ENCODE peak calls at places on chromosomes 11 and 22, in six cellular contexts. Z is activated T-cell treated with anti-CD3 and anti-CD28 coated beads for 48 hours, G is SK-N-SH, A is HS-5, C is NCI-H2029, S is EL. E is an unnamed sample.

GRCh38 chr22:42299586-42300285 is 29.3 kb upstream of the TCF20 start:
- DNase-seq in G (no peak), A (no peak), Z (peak), C (no peak), S (no peak), E (peak)

GRCh38 chr11:33893711-33894401 is 2.0 kb upstream of the LMO2 start:
- DNase-seq in G (no peak), A (no peak), Z (peak), S (no peak), C (no peak), E (no peak)

GRCh38 chr11:119783466-119784400 is 54.7 kb upstream of the NECTIN1 start:
- DNase-seq in G (no peak), C (no peak), A (no peak), Z (no peak), S (no peak), E (no peak)

GRCh38 chr11:19905280-19905853 is 192.7 kb downstream of the NAV2 start:
- DNase-seq in G (peak), Z (no peak), C (peak), S (peak), A (no peak), E (no peak)

GRCh38 chr22:47814474-47814873 is 1052.0 kb downstream of the TBC1D22A start:
- DNase-seq in S (no peak), G (no peak), A (no peak), Z (no peak), C (no peak), E (no peak)

GRCh38 chr11:60992842-60993409 is 21.4 kb downstream of the CD6 start:
- DNase-seq in A (no peak), G (no peak), Z (no peak), C (no peak), S (no peak), E (no peak)

GRCh38 chr11:88651556-88651955 is 314.0 kb upstream of the CTSC start:
- DNase-seq in G (no peak), C (no peak), A (no peak), S (no peak), Z (no peak), E (no peak)

GRCh38 chr22:40637181-40638150 is 947 bp upstream of the MRTFA start:
- DNase-seq in S (no peak), Z (peak), C (peak), A (no peak), G (no peak), E (no peak)

GRCh38 chr11:33642461-33643166 is 58.0 kb downstream of the C11orf91 start:
- DNase-seq in C (no peak), A (no peak), S (no peak), G (no peak), Z (no peak), E (no peak)

E was measured in NT2/D1.